ENCODE peak calls at places on chromosomes 11 and 22, in ten cellular contexts. S, R, Y, W, P, J, Q, T, A and L are unnamed samples. For H3K4me1, the result is how much of the 10 kb centered on the place peaks cover.

GRCh38 chr11:44860967-44861828 is 89.5 kb downstream of the TP53I11 start:
- DNase-seq in S (no peak), R (no peak), Y (no peak), W (no peak), P (no peak), J (no peak), Q (no peak), T (no peak), A (no peak), L (no peak)

GRCh38 chr11:57658023-57658361 is 430 bp downstream of the CLP1 start:
- DNase-seq in S (no peak), R (no peak), Y (no peak), W (no peak), P (no peak), J (no peak), Q (no peak), T (no peak), A (no peak), L (no peak)

GRCh38 chr11:60455531-60456042 is at the start of gene MS4A1:
- DNase-seq in S (no peak), R (no peak), Y (no peak), W (no peak), P (no peak), J (no peak), Q (no peak), T (no peak), A (no peak), L (no peak)

GRCh38 chr22:37626144-37626543 is 13.3 kb upstream of the SH3BP1 start:
- DNase-seq in S (peak), R (peak), Y (no peak), W (no peak), P (peak), J (no peak), Q (no peak), T (peak), A (no peak), L (no peak)

GRCh38 chr11:20451568-20451967 is 64.1 kb downstream of the PRMT3 start:
- DNase-seq in S (no peak), R (no peak), Y (no peak), W (no peak), P (no peak), J (no peak), Q (no peak), T (no peak), A (no peak), L (no peak)

GRCh38 chr22:22210889-22211833 is 33.4 kb upstream of the VPREB1 start:
- DNase-seq in S (no peak), R (no peak), Y (no peak), W (no peak), P (no peak), J (no peak), Q (no peak), T (no peak), A (no peak), L (no peak)

GRCh38 chr11:65316311-65316978 is 1.8 kb downstream of the CDC42EP2 start:
- DNase-seq in S (peak), R (peak), Y (no peak), W (peak), P (no peak), J (no peak), Q (no peak), T (peak), A (no peak), L (peak)

GRCh38 chr11:82975882-82976281 is 74.3 kb downstream of the DDIAS start:
- DNase-seq in S (no peak), R (no peak), Y (no peak), W (no peak), P (no peak), J (no peak), Q (no peak), T (no peak), A (no peak), L (no peak)

GRCh38 chr11:126465573-126466287 is 110.2 kb downstream of the ST3GAL4 start:
- DNase-seq in S (no peak), R (no peak), Y (no peak), W (no peak), P (no peak), J (no peak), Q (no peak), T (peak), A (no peak), L (no peak)

GRCh38 chr11:78535920-78536319 is 38.7 kb downstream of the NARS2 start:
- DNase-seq in S (no peak), R (no peak), Y (no peak), W (peak), P (no peak), J (no peak), Q (no peak), T (no peak), A (no peak), L (no peak)

GRCh38 chr11:77454867-77455655 is 18.8 kb downstream of the PAK1 start:
- DNase-seq in S (no peak), R (no peak), Y (no peak), W (no peak), P (no peak), J (no peak), Q (no peak), T (no peak), A (no peak), L (no peak)

GRCh38 chr22:22816171-22816514 is 71.5 kb upstream of the IGLL5 start:
- DNase-seq in S (no peak), R (no peak), Y (no peak), W (no peak), P (no peak), J (no peak), Q (no peak), T (no peak), A (no peak), L (no peak)

GRCh38 chr11:122679441-122679840 is 23.9 kb downstream of the UBASH3B start:
- DNase-seq in S (no peak), R (no peak), Y (no peak), W (no peak), P (no peak), J (no peak), Q (no peak), T (no peak), A (no peak), L (no peak)

GRCh38 chr22:37284807-37285355 is 2.6 kb downstream of the CYTH4 start:
- DNase-seq in S (peak), R (peak), Y (no peak), W (no peak), P (no peak), J (no peak), Q (peak), T (peak), A (no peak), L (peak)

GRCh38 chr11:26243426-26243825 is 88.5 kb upstream of the ANO3 start:
- DNase-seq in S (no peak), R (no peak), Y (no peak), W (no peak), P (no peak), J (no peak), Q (no peak), T (no peak), A (no peak), L (no peak)

GRCh38 chr11:116124916-116125714 is 620.9 kb upstream of the CADM1 start:
- DNase-seq in S (no peak), R (no peak), Y (no peak), W (no peak), P (no peak), J (no peak), Q (no peak), T (no peak), A (no peak), L (no peak)

GRCh38 chr11:42957831-42958230 is 354.0 kb upstream of the API5 start:
- DNase-seq in S (no peak), R (no peak), Y (no peak), W (no peak), P (no peak), J (no peak), Q (no peak), T (no peak), A (no peak), L (no peak)

GRCh38 chr11:90218606-90219005 is 4.2 kb downstream of the CHORDC1 start:
- DNase-seq in S (peak), R (no peak), Y (no peak), W (no peak), P (no peak), J (no peak), Q (no peak), T (peak), A (no peak), L (no peak)

GRCh38 chr22:30566125-30566524 is 8.3 kb downstream of the GAL3ST1 start:
- DNase-seq in S (no peak), R (no peak), Y (no peak), W (no peak), P (no peak), J (no peak), Q (no peak), T (no peak), A (no peak), L (peak)

GRCh38 chr11:131579932-131580387 is 209.5 kb downstream of the NTM start:
- DNase-seq in S (no peak), R (no peak), Y (peak), W (no peak), P (no peak), J (no peak), Q (peak), T (no peak), A (peak), L (peak)

GRCh38 chr22:42883121-42883520 is 26.0 kb upstream of the ARFGAP3 start:
- DNase-seq in S (no peak), R (no peak), Y (no peak), W (no peak), P (no peak), J (no peak), Q (peak), T (no peak), A (no peak), L (no peak)

GRCh38 chr11:57493507-57494503 is 21.7 kb downstream of the SLC43A1 start:
- DNase-seq in S (peak), R (peak), Y (peak), W (peak), P (peak), J (peak), Q (peak), T (peak), A (no peak), L (peak)

GRCh38 chr11:121630041-121630440 is 177.3 kb upstream of the SORL1-AS1 start:
- DNase-seq in S (no peak), R (no peak), Y (no peak), W (peak), P (no peak), J (no peak), Q (peak), T (no peak), A (no peak), L (no peak)

GRCh38 chr11:70140859-70141489 is 62.1 kb upstream of the FADD start:
- DNase-seq in S (no peak), R (no peak), Y (no peak), W (no peak), P (no peak), J (no peak), Q (no peak), T (no peak), A (no peak), L (no peak)

GRCh38 chr11:33867996-33868645 is 23.8 kb downstream of the LMO2 start:
- DNase-seq in S (no peak), R (no peak), Y (no peak), W (peak), P (no peak), J (no peak), Q (no peak), T (no peak), A (no peak), L (no peak)

GRCh38 chr11:100671471-100671870 is 15.6 kb upstream of the ARHGAP42 start:
- DNase-seq in S (no peak), R (no peak), Y (no peak), W (no peak), P (no peak), J (no peak), Q (no peak), T (no peak), A (no peak), L (no peak)

GRCh38 chr11:7904910-7905309 is 26.2 kb downstream of the OR10A6 start:
- DNase-seq in S (no peak), R (no peak), Y (no peak), W (peak), P (no peak), J (no peak), Q (no peak), T (no peak), A (no peak), L (no peak)

GRCh38 chr22:43857367-43857766 is 4.9 kb downstream of the SULT4A1 start:
- DNase-seq in S (no peak), R (no peak), Y (no peak), W (no peak), P (no peak), J (no peak), Q (no peak), T (no peak), A (no peak), L (no peak)

GRCh38 chr11:79092791-79093313 is 348.0 kb downstream of the TENM4 start:
- DNase-seq in S (no peak), R (no peak), Y (no peak), W (peak), P (peak), J (no peak), Q (no peak), T (no peak), A (no peak), L (no peak)

GRCh38 chr11:68840661-68841653 is 759 bp downstream of the CPT1A start:
- DNase-seq in S (peak), R (peak), Y (no peak), W (peak), P (peak), J (no peak), Q (peak), T (peak), A (no peak), L (peak)

DNA sequence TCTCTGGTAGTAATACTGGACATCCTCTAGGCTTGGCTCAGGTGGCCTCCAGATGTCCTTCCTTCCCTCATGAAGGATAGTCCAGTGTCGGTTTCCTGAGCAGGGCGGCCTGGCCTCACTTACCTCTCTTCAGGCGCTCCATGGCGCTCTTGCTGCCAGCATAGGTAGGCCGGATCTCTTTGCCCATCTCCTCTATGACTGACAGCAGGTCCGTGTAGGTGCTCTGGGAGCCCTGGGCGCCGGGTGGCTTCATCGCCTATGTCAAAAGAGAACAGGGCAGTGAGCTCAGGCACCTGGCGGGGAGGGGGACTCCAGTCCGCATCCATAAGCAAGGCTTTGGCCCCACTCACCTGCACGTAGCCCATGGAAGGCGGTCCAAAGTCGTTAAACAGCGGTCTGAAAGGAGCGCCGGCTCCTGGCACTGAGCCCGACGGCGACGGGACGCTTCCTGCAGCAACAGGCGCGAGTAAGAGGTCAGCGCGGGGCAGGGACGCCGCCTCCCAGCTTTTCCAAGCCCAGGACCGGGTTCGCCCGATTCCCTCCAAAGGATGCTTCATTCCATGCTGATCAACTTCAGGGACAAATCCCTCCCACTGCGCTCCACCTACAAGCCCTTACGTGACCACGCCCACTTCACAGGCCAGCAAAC is 596 bp downstream of the CDK2AP2 start:
- DNase-seq in S (no peak), R (peak), Y (no peak), W (no peak), P (peak), J (peak), Q (peak), T (peak), A (peak), L (peak)
- H3K4me1 ChIP-seq in S (under half), R (under half), Y (under half), W (under half), P (half or more), J (under half), Q (under half), T (under half), A (under half), L (under half)

DNA sequence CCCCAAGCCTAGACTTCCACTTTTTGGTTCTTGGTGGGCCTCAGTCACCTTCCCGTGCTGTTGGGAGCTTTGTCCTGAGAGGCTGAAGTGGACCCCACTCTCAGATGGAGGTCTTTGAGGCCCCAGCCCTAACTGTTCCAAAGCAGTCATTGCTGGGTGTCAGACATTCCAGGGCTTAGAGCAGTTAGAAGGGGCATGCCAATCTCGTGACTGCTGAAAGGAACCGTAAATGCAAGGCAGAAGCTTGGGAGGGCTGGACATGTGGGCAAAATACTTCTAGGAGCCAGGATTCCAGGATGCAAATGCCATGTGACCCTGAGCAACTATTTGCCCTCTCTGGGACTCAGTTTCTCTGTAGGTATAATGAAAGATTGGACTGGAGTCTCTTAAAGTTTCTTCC is 118.8 kb upstream of the CRYBB3 start:
- DNase-seq in S (no peak), R (no peak), Y (no peak), W (no peak), P (no peak), J (no peak), Q (no peak), T (no peak), A (no peak), L (no peak)
- H3K4me3 ChIP-seq in S (no peak), R (no peak), Y (no peak), W (no peak), P (no peak), J (no peak), Q (no peak), T (no peak), A (no peak), L (no peak)

GRCh38 chr22:45969414-45969799 is 7.6 kb downstream of the WNT7B start:
- DNase-seq in S (no peak), R (no peak), Y (no peak), W (no peak), P (no peak), J (no peak), Q (no peak), T (no peak), A (no peak), L (no peak)

GRCh38 chr22:45966892-45967365 is 10.0 kb downstream of the WNT7B start:
- DNase-seq in S (no peak), R (no peak), Y (no peak), W (no peak), P (no peak), J (no peak), Q (no peak), T (no peak), A (no peak), L (no peak)

GRCh38 chr22:45969801-45970464 is 7.0 kb downstream of the WNT7B start:
- DNase-seq in S (no peak), R (no peak), Y (no peak), W (no peak), P (no peak), J (no peak), Q (no peak), T (no peak), A (no peak), L (no peak)

GRCh38 chr22:45968003-45968650 is 8.8 kb downstream of the WNT7B start:
- DNase-seq in S (no peak), R (no peak), Y (no peak), W (no peak), P (no peak), J (no peak), Q (no peak), T (no peak), A (no peak), L (no peak)

DNA sequence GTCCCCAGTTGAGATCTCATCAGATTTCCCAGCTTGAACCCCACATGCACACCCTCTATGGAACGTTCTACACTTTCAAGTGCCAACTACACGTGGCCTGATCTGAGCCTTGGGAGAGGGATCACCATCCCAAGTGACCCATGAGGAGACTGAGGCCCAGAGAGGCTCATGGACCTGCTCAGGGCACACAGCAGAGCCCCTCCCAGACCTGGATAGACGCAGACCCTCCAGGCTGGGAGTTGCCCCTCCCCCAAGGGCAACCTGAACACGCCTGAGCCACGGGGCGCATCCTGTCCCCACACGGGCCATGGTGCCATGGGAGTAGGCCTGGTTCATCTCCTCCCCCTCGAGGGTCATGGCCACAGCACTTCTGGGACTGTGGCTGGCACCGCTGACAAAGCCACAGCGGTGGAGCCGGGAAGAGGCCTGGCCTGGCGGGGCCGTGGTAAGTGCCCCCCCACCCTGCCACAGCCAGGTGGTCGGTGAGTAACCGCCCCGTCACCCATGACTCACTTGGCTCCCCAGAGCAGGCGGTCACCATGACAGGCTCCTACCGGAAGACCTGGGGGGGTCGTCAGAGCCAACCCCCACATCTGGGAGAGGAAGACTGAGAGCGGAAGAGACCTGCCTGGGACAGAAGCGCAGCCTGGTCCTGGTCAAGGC is 8.1 kb downstream of the WNT7B start:
- DNase-seq in S (no peak), R (no peak), Y (no peak), W (no peak), P (no peak), J (no peak), Q (no peak), T (no peak), A (peak), L (no peak)
- H3K4me1 ChIP-seq in S (under half), R (under half), Y (under half), W (under half), P (under half), J (under half), Q (under half), T (under half), A (half or more), L (under half)

GRCh38 chr22:20259336-20259705 is 8.8 kb downstream of the RTN4R start:
- DNase-seq in S (no peak), R (no peak), Y (no peak), W (no peak), P (no peak), J (no peak), Q (no peak), T (no peak), A (no peak), L (no peak)
- H3K4me3 ChIP-seq in S (no peak), R (no peak), Y (no peak), W (no peak), P (no peak), J (no peak), Q (no peak), T (no peak), A (no peak), L (no peak)

GRCh38 chr11:35676611-35676965 is 14.0 kb downstream of the TRIM44 start:
- DNase-seq in S (no peak), R (no peak), Y (no peak), W (no peak), P (no peak), J (no peak), Q (no peak), T (no peak), A (no peak), L (no peak)
- H3K4me1 ChIP-seq in S (under half), R (under half), Y (under half), W (under half), P (under half), J (under half), Q (under half), T (under half), A (under half), L (under half)

GRCh38 chr11:12693075-12693473 is 18.9 kb downstream of the TEAD1 start:
- DNase-seq in S (no peak), R (no peak), Y (no peak), W (no peak), P (no peak), J (no peak), Q (peak), T (no peak), A (no peak), L (peak)
- H3K4me3 ChIP-seq in S (no peak), R (no peak), Y (peak), W (no peak), P (no peak), J (no peak), Q (no peak), T (peak), A (peak), L (no peak)

GRCh38 chr22:28939932-28940331 is 56.6 kb downstream of the ZNRF3 start:
- DNase-seq in S (no peak), R (no peak), Y (no peak), W (no peak), P (no peak), J (no peak), Q (no peak), T (no peak), A (no peak), L (no peak)
- H3K4me1 ChIP-seq in S (under half), R (under half), Y (under half), W (under half), P (under half), J (under half), Q (under half), T (under half), A (under half), L (under half)